ENCODE peak calls at places on chromosomes 7 and 10, in ten cellular contexts. F, O, V, A, I, S, M, G, U and W are unnamed samples.

GRCh38 chr10:97494863-97495506 is 3.2 kb downstream of the MMS19 start:
- DNase-seq in O (no peak), G (no peak), U (no peak), S (no peak), I (peak), M (no peak), V (no peak), F (no peak), A (no peak), W (no peak)

GRCh38 chr7:129073738-129074137 is 18.8 kb upstream of the TNPO3 start:
- DNase-seq in F (no peak), A (no peak), S (no peak), V (no peak), M (no peak), G (no peak), U (no peak), O (no peak), I (no peak), W (no peak)

GRCh38 chr7:90461216-90461615 is 8.2 kb upstream of the PTTG1IP2 start:
- DNase-seq in M (no peak), G (no peak), U (no peak), I (no peak), A (no peak), S (no peak), O (no peak), F (no peak), V (no peak), W (no peak)

GRCh38 chr10:70122742-70123141 is 9.9 kb downstream of the AIFM2 start:
- DNase-seq in G (no peak), F (no peak), I (no peak), U (no peak), O (no peak), A (no peak), V (peak), M (no peak), S (no peak), W (no peak)

GRCh38 chr10:93235686-93236085 is 162.0 kb downstream of the CYP26A1 start:
- DNase-seq in U (no peak), F (no peak), V (no peak), G (no peak), A (no peak), I (no peak), M (no peak), O (no peak), S (peak), W (no peak)

GRCh38 chr7:114645451-114645850 is 230.8 kb downstream of the FOXP2 start:
- DNase-seq in O (no peak), A (no peak), M (no peak), G (no peak), V (no peak), F (no peak), I (no peak), U (no peak), S (no peak), W (no peak)

GRCh38 chr7:85489498-85489897 is 302.6 kb upstream of the SEMA3D start:
- DNase-seq in S (no peak), M (no peak), U (no peak), O (no peak), I (no peak), A (no peak), G (no peak), F (peak), V (no peak), W (no peak)

GRCh38 chr10:86234102-86234501 is 132.5 kb downstream of the GRID1 start:
- DNase-seq in A (no peak), F (no peak), O (no peak), U (no peak), V (no peak), I (no peak), M (no peak), G (no peak), S (no peak), W (no peak)

GRCh38 chr7:129401228-129401967 is 32.8 kb upstream of the STRIP2 start:
- DNase-seq in V (no peak), U (no peak), A (no peak), M (no peak), I (no peak), F (no peak), O (no peak), S (peak), G (peak), W (no peak)

GRCh38 chr7:155560196-155560595 is 13.8 kb upstream of the CNPY1 start:
- DNase-seq in F (no peak), A (no peak), I (no peak), M (no peak), V (peak), G (no peak), O (no peak), U (no peak), S (no peak), W (no peak)

GRCh38 chr10:16964571-16965241 is 147.5 kb upstream of the RSU1 start:
- DNase-seq in G (no peak), S (no peak), A (no peak), M (no peak), V (no peak), O (no peak), F (no peak), U (no peak), I (no peak), W (no peak)

GRCh38 chr10:132975976-132976682 is 33.8 kb upstream of the CFAP46 start:
- DNase-seq in O (no peak), U (no peak), I (no peak), G (no peak), M (no peak), A (no peak), S (no peak), V (peak), F (no peak), W (no peak)

GRCh38 chr7:86657948-86658347 is 14.2 kb downstream of the GRM3 start:
- DNase-seq in S (no peak), U (no peak), V (no peak), I (no peak), A (no peak), O (no peak), M (no peak), G (no peak), F (no peak), W (no peak)

GRCh38 chr10:84078771-84079170 is 60.5 kb upstream of the GHITM start:
- DNase-seq in U (no peak), G (no peak), M (no peak), F (no peak), A (no peak), O (no peak), I (no peak), S (no peak), V (no peak), W (no peak)

GRCh38 chr10:3838723-3839437 is 53.9 kb upstream of the KLF6 start:
- DNase-seq in A (peak), V (no peak), I (no peak), F (no peak), M (no peak), S (no peak), U (no peak), O (no peak), G (no peak), W (no peak)

GRCh38 chr7:2048531-2048930 is 184.2 kb downstream of the MAD1L1 start:
- DNase-seq in O (no peak), I (no peak), U (no peak), F (no peak), A (no peak), V (peak), G (no peak), M (no peak), S (no peak), W (no peak)

GRCh38 chr10:103916901-103917300 is 1.1 kb downstream of the STN1 start:
- DNase-seq in I (no peak), S (no peak), U (no peak), G (no peak), F (no peak), M (no peak), A (no peak), V (no peak), O (no peak), W (no peak)

GRCh38 chr10:103917326-103918052 is 495 bp downstream of the STN1 start:
- DNase-seq in O (no peak), U (peak), S (peak), G (no peak), F (no peak), I (peak), V (no peak), A (peak), M (peak), W (no peak)

GRCh38 chr10:103916254-103916653 is 1.7 kb downstream of the STN1 start:
- DNase-seq in V (no peak), O (no peak), A (no peak), U (no peak), I (no peak), S (no peak), F (no peak), G (no peak), M (no peak), W (no peak)

GRCh38 chr10:103919648-103920025 is 1.7 kb upstream of the STN1 start:
- DNase-seq in G (no peak), A (no peak), O (no peak), V (no peak), M (no peak), F (no peak), U (no peak), I (no peak), S (no peak), W (no peak)

GRCh38 chr10:103918053-103918846 is at the start of gene STN1:
- DNase-seq in G (peak), V (peak), M (peak), F (peak), I (peak), S (peak), A (peak), U (peak), O (peak), W (peak)
- TF ChIP-seq CTCF in G (peak), V (no peak), M (no peak), F (peak), I (peak), S (peak), A (no peak), U (no peak), O (peak), W (no peak)

GRCh38 chr7:105810556-105810955 is 65.8 kb downstream of the ATXN7L1 start:
- DNase-seq in G (no peak), O (no peak), A (no peak), I (no peak), F (no peak), M (no peak), U (no peak), V (no peak), S (no peak), W (no peak)

GRCh38 chr7:105808703-105809590 is 67.5 kb downstream of the ATXN7L1 start:
- DNase-seq in M (no peak), I (no peak), S (no peak), A (peak), F (no peak), O (no peak), V (peak), G (no peak), U (no peak), W (no peak)

GRCh38 chr7:105807363-105807762 is 69.0 kb downstream of the ATXN7L1 start:
- DNase-seq in V (no peak), O (no peak), G (no peak), M (no peak), S (no peak), F (no peak), A (no peak), U (no peak), I (no peak), W (no peak)

GRCh38 chr7:105806592-105807266 is 69.7 kb downstream of the ATXN7L1 start:
- DNase-seq in A (peak), G (no peak), F (no peak), U (no peak), V (no peak), M (no peak), O (no peak), I (peak), S (no peak), W (no peak)

DNA sequence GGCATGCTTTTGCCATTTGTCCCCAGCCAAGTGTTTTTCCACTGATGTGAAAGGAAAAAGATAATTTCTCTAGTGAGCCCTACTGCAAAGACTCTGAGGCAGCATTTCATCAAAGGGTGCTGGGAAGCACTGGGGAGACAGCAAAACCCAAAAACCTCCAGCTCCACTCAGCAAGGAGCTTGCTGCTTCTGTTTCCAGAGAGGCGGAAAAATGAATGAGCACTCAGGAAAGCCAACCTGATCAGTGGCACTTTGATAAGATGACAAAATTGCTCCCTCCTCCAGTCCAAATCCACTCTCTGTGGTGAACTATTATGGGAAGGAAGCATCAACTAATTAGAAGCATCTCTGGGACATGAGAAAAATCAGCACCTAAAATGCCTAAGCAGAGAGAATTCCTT is 68.2 kb downstream of the ATXN7L1 start:
- DNase-seq in U (no peak), V (no peak), G (no peak), M (no peak), F (no peak), S (no peak), A (no peak), I (no peak), O (no peak), W (no peak)
- H3K4me3 ChIP-seq in U (no peak), V (no peak), G (no peak), M (no peak), F (no peak), S (no peak), A (no peak), I (no peak), O (no peak), W (no peak)

DNA sequence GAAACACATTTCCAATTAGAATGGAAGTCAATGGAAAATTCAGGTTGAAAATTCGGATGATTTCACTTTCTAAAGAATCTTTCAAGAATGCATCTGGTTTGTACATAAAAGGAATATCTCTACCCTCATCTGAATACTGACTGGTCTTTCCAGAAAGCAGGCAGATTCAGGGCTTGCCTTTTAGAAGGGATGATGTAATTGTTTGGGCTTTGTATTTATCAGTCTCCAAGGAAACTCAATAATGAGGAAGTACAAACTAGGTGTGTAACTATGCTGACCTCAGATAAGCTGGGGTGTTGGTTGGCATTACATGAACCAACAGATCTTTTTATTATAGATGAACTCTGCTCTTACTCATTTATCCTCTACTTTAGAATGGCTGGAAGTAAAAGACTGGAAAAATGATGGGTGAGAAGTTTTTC is 24.1 kb downstream of the PDLIM1 start:
- DNase-seq in M (no peak), V (no peak), U (no peak), A (no peak), I (peak), S (peak), O (no peak), F (peak), G (peak), W (peak)
- TF ChIP-seq POLR2AphosphoS5 in M (peak), V (no peak), U (peak), A (peak), I (no peak), S (no peak), O (no peak), F (no peak), G (no peak), W (peak)

GRCh38 chr7:75878769-75879596 is at the start of gene RHBDD2:
- DNase-seq in F (peak), A (peak), S (peak), M (peak), V (peak), I (peak), G (peak), U (peak), O (peak), W (no peak)
- TF ChIP-seq CTCF in F (no peak), A (no peak), S (peak), M (peak), V (peak), I (no peak), G (no peak), U (peak), O (no peak), W (no peak)

GRCh38 chr10:15103513-15103912 is 6.4 kb downstream of the RPP38 start:
- DNase-seq in G (no peak), O (no peak), F (no peak), U (no peak), A (no peak), I (no peak), M (no peak), S (no peak), V (no peak), W (no peak)

GRCh38 chr10:15096661-15097010 is 519 bp upstream of the RPP38 start:
- DNase-seq in A (no peak), M (no peak), O (no peak), V (no peak), U (no peak), G (no peak), S (no peak), I (no peak), F (no peak), W (no peak)

GRCh38 chr10:15097011-15097812 is at the start of gene RPP38:
- DNase-seq in V (peak), M (peak), A (peak), G (peak), F (peak), U (peak), O (peak), S (peak), I (peak), W (no peak)

DNA sequence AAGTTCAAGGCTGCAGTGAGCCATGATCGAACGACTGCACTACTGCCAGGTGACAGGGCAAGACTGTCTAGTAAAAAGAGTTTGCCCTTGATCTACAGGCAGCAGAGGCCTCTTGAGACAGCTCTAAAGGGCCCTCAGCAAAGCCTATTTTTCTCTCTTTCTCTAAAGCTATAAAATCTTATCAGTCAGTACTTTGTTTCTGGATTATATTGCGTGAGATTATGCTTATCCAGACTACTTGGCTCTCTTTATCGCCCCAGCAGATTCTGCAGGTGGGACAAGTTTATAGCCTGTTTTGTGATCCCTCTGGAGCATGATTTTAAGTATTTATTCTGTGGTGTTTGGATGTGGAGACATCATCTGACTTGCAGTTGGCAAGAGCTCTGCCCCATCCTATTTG is 2.7 kb downstream of the RPP38 start:
- DNase-seq in I (no peak), S (no peak), A (no peak), M (no peak), O (no peak), V (no peak), G (no peak), U (no peak), F (no peak), W (no peak)
- H3K4me3 ChIP-seq in I (no peak), S (no peak), A (no peak), M (no peak), O (no peak), V (no peak), G (no peak), U (no peak), F (no peak), W (no peak)

GRCh38 chr7:104982308-104982755 is 31.7 kb upstream of the KMT2E start:
- DNase-seq in A (no peak), O (no peak), F (no peak), V (no peak), M (no peak), U (no peak), I (no peak), G (peak), S (no peak), W (no peak)

GRCh38 chr7:104980969-104981670 is 32.9 kb upstream of the KMT2E start:
- DNase-seq in S (peak), I (peak), M (no peak), A (no peak), U (no peak), G (peak), F (peak), V (no peak), O (no peak), W (no peak)

GRCh38 chr7:104982773-104983619 is 31.0 kb upstream of the KMT2E start:
- DNase-seq in S (no peak), O (no peak), U (no peak), M (no peak), A (no peak), G (no peak), F (no peak), V (no peak), I (no peak), W (no peak)

GRCh38 chr7:104980440-104980839 is 33.6 kb upstream of the KMT2E start:
- DNase-seq in A (no peak), O (no peak), G (no peak), S (no peak), M (no peak), V (no peak), U (no peak), I (no peak), F (no peak), W (no peak)

GRCh38 chr7:104981671-104982036 is 32.4 kb upstream of the KMT2E start:
- DNase-seq in I (no peak), V (no peak), U (no peak), S (no peak), O (no peak), F (no peak), A (no peak), M (no peak), G (no peak), W (no peak)
- TF ChIP-seq POLR2AphosphoS5 in I (no peak), V (no peak), U (no peak), S (no peak), O (no peak), F (no peak), A (no peak), M (no peak), G (no peak), W (no peak)

DNA sequence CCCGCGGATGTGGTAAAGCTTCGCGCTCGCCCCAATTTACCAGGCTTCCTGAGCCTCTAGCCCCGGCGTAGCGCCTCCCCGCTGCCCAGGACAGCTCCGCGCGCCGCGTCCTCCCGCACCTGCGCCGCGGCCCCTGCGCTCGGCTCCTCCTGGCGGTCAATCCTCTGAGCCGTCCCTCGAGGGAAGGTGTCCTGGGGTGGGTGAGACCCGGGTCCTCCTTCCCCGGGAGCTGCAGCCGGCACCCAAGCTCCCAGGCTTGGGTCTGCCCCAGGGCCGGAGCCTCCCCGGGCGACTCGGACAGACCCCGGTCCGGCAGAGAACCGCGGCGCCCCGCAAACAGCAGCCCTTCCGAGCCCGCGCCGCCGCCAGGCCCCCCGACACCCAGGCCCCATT is 512 bp downstream of the OSBPL3 start:
- DNase-seq in V (peak), F (no peak), U (no peak), M (peak), G (peak), A (peak), O (peak), I (no peak), S (peak), W (no peak)
- TF ChIP-seq CTCF in V (peak), F (peak), U (peak), M (peak), G (peak), A (peak), O (peak), I (peak), S (peak), W (peak)

GRCh38 chr10:60139290-60139689 is 232.9 kb upstream of the CCDC6 start:
- DNase-seq in I (no peak), G (no peak), M (no peak), A (no peak), V (no peak), O (no peak), F (no peak), S (no peak), U (no peak), W (no peak)

GRCh38 chr10:60140681-60141632 is 234.6 kb upstream of the CCDC6 start:
- DNase-seq in I (peak), G (peak), M (no peak), V (no peak), U (no peak), F (no peak), O (peak), S (peak), A (peak), W (no peak)

GRCh38 chr10:60138026-60138425 is 231.7 kb upstream of the CCDC6 start:
- DNase-seq in S (no peak), O (no peak), M (no peak), A (no peak), V (no peak), G (no peak), F (no peak), I (no peak), U (no peak), W (no peak)

GRCh38 chr10:60138842-60139241 is 232.5 kb upstream of the CCDC6 start:
- DNase-seq in A (no peak), V (no peak), U (no peak), G (no peak), M (no peak), O (no peak), S (no peak), I (peak), F (no peak), W (no peak)

GRCh38 chr10:60139798-60140566 is 233.6 kb upstream of the CCDC6 start:
- DNase-seq in A (no peak), G (no peak), I (peak), M (no peak), S (no peak), O (no peak), V (no peak), F (no peak), U (no peak), W (no peak)
- H3K4me3 ChIP-seq in A (peak), G (peak), I (peak), M (peak), S (no peak), O (peak), V (no peak), F (no peak), U (no peak), W (peak)